ENCODE peak calls at places on chromosomes 1 and 21, in five cellular contexts. Y is CD8-positive, alpha-beta memory T cell; N is cardiac muscle cell; B is Peyer's patch; E is heart right ventricle. X is an unnamed sample. For H3K4me1, the result is how much of the 10 kb centered on the place peaks cover.

GRCh38 chr1:202349263-202349928 is 897 bp downstream of the PPP1R12B start:
- DNase-seq in Y (peak), N (peak), B (no peak), E (no peak), X (peak)

GRCh38 chr1:71046891-71047634 is 553 bp downstream of the PTGER3 start:
- DNase-seq in Y (peak), N (peak), B (peak), E (peak), X (peak)

GRCh38 chr1:35264861-35265260 is 3.6 kb upstream of the ZMYM4 start:
- DNase-seq in Y (no peak), N (peak), B (no peak), E (no peak), X (no peak)

GRCh38 chr1:121458291-121459048 is 273.7 kb downstream of the SRGAP2C start:
- DNase-seq in Y (peak), N (no peak), B (no peak), E (no peak), X (no peak)

GRCh38 chr21:41369105-41369914 is 7.5 kb downstream of the MX2 start:
- DNase-seq in Y (peak), N (peak), B (peak), E (peak), X (peak)

GRCh38 chr1:203120325-203121138 is 7.0 kb upstream of the ADORA1 start:
- DNase-seq in Y (no peak), N (no peak), B (no peak), E (no peak), X (no peak)

GRCh38 chr1:55311057-55311631 is 96.0 kb upstream of the USP24 start:
- DNase-seq in Y (no peak), N (peak), B (no peak), E (no peak), X (no peak)

GRCh38 chr21:28884976-28885852 is 107.5 kb downstream of the LTN1 start:
- DNase-seq in Y (peak), N (peak), B (peak), E (peak), X (peak)

GRCh38 chr1:228862542-228863505 is 127.5 kb downstream of the RHOU start:
- DNase-seq in Y (no peak), N (peak), B (no peak), E (no peak), X (no peak)

GRCh38 chr1:97379387-97380075 is 541.3 kb downstream of the DPYD start:
- DNase-seq in Y (no peak), N (peak), B (no peak), E (no peak), X (no peak)

GRCh38 chr1:1114431-1114830 is 1.5 kb downstream of the C1orf159 start:
- DNase-seq in Y (no peak), N (no peak), B (peak), E (no peak), X (no peak)

GRCh38 chr1:198595765-198596164 is 43.1 kb upstream of the PTPRC start:
- DNase-seq in Y (no peak), N (no peak), B (no peak), E (no peak), X (no peak)

GRCh38 chr1:229092377-229093257 is 178.3 kb upstream of the RAB4A start:
- DNase-seq in Y (no peak), N (no peak), B (no peak), E (no peak), X (no peak)

GRCh38 chr1:94544706-94545490 is 3.3 kb upstream of the F3 start:
- DNase-seq in Y (no peak), N (peak), B (no peak), E (no peak), X (no peak)

GRCh38 chr1:84721152-84721551 is 30.9 kb upstream of the SSX2IP start:
- DNase-seq in Y (no peak), N (peak), B (no peak), E (no peak), X (no peak)

GRCh38 chr1:54606096-54606989 is 17.0 kb downstream of the FAM151A start:
- DNase-seq in Y (no peak), N (no peak), B (peak), E (no peak), X (no peak)

GRCh38 chr1:160076295-160076694 is 5.0 kb upstream of the KCNJ9 start:
- DNase-seq in Y (no peak), N (no peak), B (peak), E (no peak), X (no peak)

GRCh38 chr1:14825396-14825795 is 226.9 kb downstream of the KAZN start:
- DNase-seq in Y (no peak), N (no peak), B (no peak), E (no peak), X (no peak)

GRCh38 chr1:58824753-58825389 is 41.0 kb upstream of the JUN start:
- DNase-seq in Y (no peak), N (no peak), B (peak), E (peak), X (no peak)

GRCh38 chr1:169745015-169745861 is 11.4 kb upstream of the SELE start:
- DNase-seq in Y (no peak), N (peak), B (no peak), E (no peak), X (no peak)

GRCh38 chr21:46122758-46123683 is 25.1 kb downstream of the COL6A2 start:
- DNase-seq in Y (no peak), N (no peak), B (peak), E (no peak), X (peak)

GRCh38 chr1:1621682-1622577 is 6.6 kb downstream of the MIB2 start:
- DNase-seq in Y (no peak), N (no peak), B (no peak), E (no peak), X (no peak)

GRCh38 chr1:38114231-38114630 is 67.6 kb upstream of the POU3F1 start:
- DNase-seq in Y (no peak), N (peak), B (peak), E (no peak), X (peak)

GRCh38 chr1:232542633-232543032 is 87.3 kb downstream of the SIPA1L2 start:
- DNase-seq in Y (no peak), N (no peak), B (no peak), E (no peak), X (no peak)

GRCh38 chr1:200302192-200302892 is 107.5 kb downstream of the ZNF281 start:
- DNase-seq in Y (peak), N (peak), B (peak), E (peak), X (no peak)

GRCh38 chr1:73947009-73947408 is 251.0 kb downstream of the LRRIQ3 start:
- DNase-seq in Y (no peak), N (no peak), B (no peak), E (no peak), X (no peak)

GRCh38 chr1:202221911-202222909 is 28.6 kb downstream of the LGR6 start:
- DNase-seq in Y (no peak), N (no peak), B (no peak), E (no peak), X (no peak)

GRCh38 chr1:177334856-177335255 is 164.1 kb downstream of the BRINP2 start:
- DNase-seq in Y (no peak), N (no peak), B (no peak), E (no peak), X (no peak)

GRCh38 chr1:84960371-84960770 is 36.5 kb downstream of the MCOLN2 start:
- DNase-seq in Y (no peak), N (peak), B (no peak), E (no peak), X (no peak)

GRCh38 chr1:91997607-91998195 is 32.1 kb upstream of the EPHX4 start:
- DNase-seq in Y (peak), N (peak), B (no peak), E (no peak), X (no peak)

GRCh38 chr1:154765970-154766369 is 104.1 kb downstream of the KCNN3 start:
- DNase-seq in Y (peak), N (peak), B (no peak), E (no peak), X (no peak)

GRCh38 chr1:155729031-155729898 is 40.4 kb downstream of the DAP3 start:
- DNase-seq in Y (peak), N (peak), B (no peak), E (no peak), X (no peak)

GRCh38 chr1:94300731-94301130 is 63.3 kb upstream of the ARHGAP29 start:
- DNase-seq in Y (no peak), N (no peak), B (no peak), E (no peak), X (no peak)

GRCh38 chr1:61083799-61084385 is 1.5 kb downstream of the NFIA start:
- DNase-seq in Y (no peak), N (no peak), B (no peak), E (no peak), X (no peak)
- H3K4me1 ChIP-seq in Y (under half), N (under half), B (under half), E (half or more), X (half or more)

GRCh38 chr1:39569034-39569433 is 7.6 kb downstream of the PABPC4 start:
- DNase-seq in Y (no peak), N (no peak), B (no peak), E (no peak), X (no peak)
- H3K4me3 ChIP-seq in Y (no peak), N (no peak), B (no peak), E (no peak), X (no peak)

GRCh38 chr1:115501476-115501875 is 140.3 kb upstream of the VANGL1 start:
- DNase-seq in Y (no peak), N (no peak), B (no peak), E (no peak), X (no peak)

GRCh38 chr1:115505157-115505571 is 136.6 kb upstream of the VANGL1 start:
- DNase-seq in Y (no peak), N (no peak), B (no peak), E (no peak), X (no peak)

GRCh38 chr1:115507916-115508315 is 133.9 kb upstream of the VANGL1 start:
- DNase-seq in Y (no peak), N (peak), B (no peak), E (no peak), X (no peak)

GRCh38 chr1:115507256-115507589 is 134.5 kb upstream of the VANGL1 start:
- DNase-seq in Y (no peak), N (peak), B (no peak), E (no peak), X (no peak)

DNA sequence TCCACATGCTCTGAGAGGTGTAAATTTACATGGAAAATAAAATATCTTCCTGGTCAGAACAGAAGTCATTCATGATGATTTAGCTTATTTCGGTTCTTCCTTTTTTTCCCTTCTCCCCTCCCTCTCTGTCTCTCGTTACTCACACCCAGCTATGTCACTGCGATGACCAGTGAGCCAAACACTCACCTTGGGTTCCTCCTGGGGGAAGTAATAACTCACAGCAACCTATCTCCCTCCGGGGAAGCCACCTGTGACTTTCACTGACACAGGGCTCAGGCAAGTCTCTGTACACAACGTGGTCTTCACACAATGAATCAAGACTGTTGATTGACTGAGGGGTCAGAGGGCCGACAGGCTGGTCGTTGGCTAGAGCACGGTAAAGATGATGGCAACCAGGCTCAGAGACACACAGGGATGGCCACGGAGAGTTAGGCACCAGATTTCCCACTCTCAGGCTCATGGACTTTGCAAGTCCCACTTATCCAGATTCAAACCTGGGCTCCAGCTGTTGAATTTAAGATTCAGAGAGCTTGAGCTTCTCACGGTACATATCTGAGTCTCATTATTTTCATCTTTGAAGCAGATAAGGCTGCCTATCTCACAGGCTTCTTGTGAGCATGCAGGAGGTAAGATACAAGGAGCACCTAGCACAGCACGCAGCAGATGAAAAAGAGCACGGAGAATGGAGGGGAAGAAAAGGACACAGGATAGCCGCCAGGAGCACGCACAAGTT is 135.1 kb upstream of the VANGL1 start:
- DNase-seq in Y (no peak), N (no peak), B (no peak), E (no peak), X (no peak)
- H3K4me1 ChIP-seq in Y (under half), N (under half), B (under half), E (under half), X (under half)

DNA sequence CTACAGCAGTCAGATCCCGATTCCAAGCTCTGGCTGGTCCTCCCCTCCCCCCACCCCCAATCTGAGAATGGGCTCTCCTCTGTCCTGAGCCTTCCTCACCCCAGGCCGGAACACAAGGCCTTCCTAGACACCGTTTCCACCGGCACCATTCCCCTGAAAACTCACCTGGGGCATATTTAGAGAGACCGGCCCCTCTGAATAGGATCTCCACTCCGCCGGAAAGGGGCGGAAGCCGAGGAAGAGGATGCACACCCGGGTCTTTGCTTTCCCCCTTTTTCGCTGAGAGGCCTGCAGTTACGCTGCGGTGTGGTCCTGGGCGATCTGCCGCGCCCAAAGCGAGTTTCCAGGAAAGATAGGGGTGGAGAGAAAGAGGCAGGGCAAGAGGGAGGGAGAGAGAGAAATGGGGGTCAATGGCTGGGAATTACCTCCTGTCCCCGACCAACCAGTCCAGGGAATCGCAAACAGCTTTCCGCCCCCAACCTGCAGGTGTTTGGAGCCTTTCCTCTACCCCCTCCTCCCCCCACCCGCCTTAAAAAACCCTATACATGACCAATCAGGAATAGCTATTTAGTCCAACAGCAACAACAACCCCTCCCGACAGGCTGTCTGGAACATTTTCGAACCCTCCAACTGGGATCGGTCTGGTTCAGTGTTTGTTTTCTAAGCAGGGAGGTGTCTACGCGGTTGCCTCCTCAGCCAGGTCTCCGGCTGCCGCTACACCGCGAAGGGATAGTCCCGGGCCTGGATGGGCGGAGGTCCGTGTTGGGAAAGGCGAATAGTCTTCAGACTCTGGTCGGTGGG is 2.8 kb downstream of the TAL1 start:
- DNase-seq in Y (no peak), N (no peak), B (no peak), E (no peak), X (no peak)
- H3K4me3 ChIP-seq in Y (no peak), N (no peak), B (peak), E (peak), X (peak)

DNA sequence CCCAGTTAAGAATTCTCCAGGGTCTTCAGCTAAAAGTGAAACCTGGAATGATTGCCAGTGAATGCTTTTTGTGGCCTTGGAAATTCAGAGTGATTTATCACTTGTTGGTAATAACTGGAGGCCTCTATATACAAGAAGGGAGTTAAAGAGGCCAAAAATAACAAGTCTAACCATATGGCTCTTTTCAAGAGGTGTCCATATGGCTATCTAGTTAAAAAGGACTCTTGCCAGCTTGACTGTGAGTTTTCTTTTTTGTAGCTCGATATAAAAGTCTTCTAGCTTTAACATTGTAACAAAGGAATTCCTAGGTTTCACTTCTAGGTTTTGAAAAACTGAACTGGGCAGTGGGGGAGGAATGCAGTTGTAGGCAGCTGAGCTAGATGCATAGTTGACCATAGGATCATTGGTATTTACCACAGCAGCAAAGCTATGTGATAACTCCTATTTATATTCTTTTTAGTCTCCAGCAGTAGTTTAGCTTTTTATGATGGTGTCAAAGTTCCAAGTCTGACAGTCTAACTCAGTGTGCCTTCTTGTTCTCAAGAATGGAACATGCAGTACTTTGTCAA is 44.4 kb downstream of the CACHD1 start:
- DNase-seq in Y (no peak), N (peak), B (no peak), E (no peak), X (no peak)
- H3K4me1 ChIP-seq in Y (under half), N (under half), B (under half), E (half or more), X (under half)

GRCh38 chr1:20496241-20496661 is 10.2 kb upstream of the CAMK2N1 start:
- DNase-seq in Y (no peak), N (peak), B (no peak), E (no peak), X (no peak)
- H3K4me3 ChIP-seq in Y (no peak), N (no peak), B (no peak), E (no peak), X (no peak)

DNA sequence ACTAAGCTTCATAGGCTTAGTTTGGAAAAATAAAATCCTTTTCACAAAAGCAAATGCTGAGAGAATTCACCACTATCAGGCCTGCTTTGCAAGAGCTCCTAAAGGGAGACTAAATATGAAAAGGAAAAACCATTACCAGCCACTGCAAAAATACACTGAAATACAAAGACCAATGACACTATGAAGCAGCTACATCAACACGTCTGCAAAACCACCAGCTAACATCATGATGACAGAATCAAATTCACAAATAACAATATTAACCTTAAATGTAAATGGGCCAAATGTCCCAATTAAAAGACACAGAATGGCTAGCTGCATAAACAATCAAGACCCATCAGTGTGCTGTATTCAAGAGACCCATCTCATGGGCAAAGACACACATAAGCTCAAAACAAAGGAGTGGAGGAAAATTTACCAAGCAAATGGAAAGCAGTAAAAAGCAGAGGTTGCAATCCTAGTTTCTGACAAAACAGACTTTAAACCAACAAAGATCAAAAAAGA is 28.8 kb downstream of the AKT3 start:
- DNase-seq in Y (no peak), N (no peak), B (no peak), E (no peak), X (no peak)
- H3K4me1 ChIP-seq in Y (under half), N (under half), B (under half), E (under half), X (under half)

X was measured in tibial artery.